ENCODE peak calls at places on chromosomes 11 and 22, in four cellular contexts. One of them, this sample, is unnamed.

GRCh38 chr11:45451766-45452440 is 165.8 kb upstream of the SYT13 start:
- DNase-seq in K562: no peak
- DNase-seq in H1: no peak
- DNase-seq in HCT116: no peak
- DNase-seq in this sample: no peak

GRCh38 chr22:22753526-22754267 is 109.3 kb downstream of the GGTLC2 start:
- DNase-seq in K562: peak; percentile 96
- DNase-seq in H1: peak; percentile 82
- DNase-seq in HCT116: peak; percentile 47
- DNase-seq in this sample: peak; percentile 47

GRCh38 chr11:118623291-118623655 is 15.9 kb downstream of the PHLDB1 start:
- DNase-seq in K562: no peak
- DNase-seq in H1: no peak
- DNase-seq in HCT116: no peak
- DNase-seq in this sample: peak; percentile 46

GRCh38 chr11:130023204-130023603 is 20.6 kb upstream of the PRDM10 start:
- DNase-seq in K562: no peak
- DNase-seq in H1: no peak
- DNase-seq in HCT116: peak; percentile 29
- DNase-seq in this sample: peak; percentile 71

GRCh38 chr11:66089067-66089466 is 19.0 kb downstream of the PACS1 start:
- DNase-seq in K562: no peak
- DNase-seq in H1: no peak
- DNase-seq in HCT116: no peak
- DNase-seq in this sample: no peak

GRCh38 chr11:23311986-23312940 is 452.0 kb upstream of the CCDC179 start:
- DNase-seq in K562: no peak
- DNase-seq in H1: no peak
- DNase-seq in HCT116: no peak
- DNase-seq in this sample: no peak

GRCh38 chr11:12223771-12224536 is 113.6 kb downstream of the MICAL2 start:
- DNase-seq in K562: no peak
- DNase-seq in H1: no peak
- DNase-seq in HCT116: no peak
- DNase-seq in this sample: no peak

GRCh38 chr11:117817213-117818035 is 7.1 kb downstream of the FXYD2 start:
- DNase-seq in K562: peak; percentile 78
- DNase-seq in H1: peak; percentile 97
- DNase-seq in HCT116: peak; percentile 63
- DNase-seq in this sample: peak; percentile 49

GRCh38 chr11:12813371-12814225 is 139.4 kb downstream of the TEAD1 start:
- DNase-seq in K562: peak; percentile 54
- DNase-seq in H1: no peak
- DNase-seq in HCT116: no peak
- DNase-seq in this sample: no peak

GRCh38 chr11:58958500-58958899 is 19.2 kb downstream of the GLYATL1 start:
- DNase-seq in K562: peak; percentile 67
- DNase-seq in H1: peak; percentile 72
- DNase-seq in HCT116: peak; percentile 12
- DNase-seq in this sample: peak; percentile 23

GRCh38 chr11:18594999-18595749 is 4.4 kb upstream of the MISFA start:
- DNase-seq in K562: no peak
- DNase-seq in H1: no peak
- DNase-seq in HCT116: no peak
- DNase-seq in this sample: no peak

GRCh38 chr11:110538154-110538553 is 108.4 kb downstream of the FDX1 start:
- DNase-seq in K562: no peak
- DNase-seq in H1: no peak
- DNase-seq in HCT116: no peak
- DNase-seq in this sample: no peak

GRCh38 chr22:32905400-32905799 is 103.9 kb downstream of the TIMP3 start:
- DNase-seq in K562: no peak
- DNase-seq in H1: no peak
- DNase-seq in HCT116: no peak
- DNase-seq in this sample: no peak

GRCh38 chr22:46580940-46581579 is 39.1 kb upstream of the GRAMD4 start:
- DNase-seq in K562: no peak
- DNase-seq in H1: no peak
- DNase-seq in HCT116: no peak
- DNase-seq in this sample: no peak

GRCh38 chr22:46499798-46500174 is 37.6 kb downstream of the CELSR1 start:
- DNase-seq in K562: no peak
- DNase-seq in H1: no peak
- DNase-seq in HCT116: no peak
- DNase-seq in this sample: no peak

GRCh38 chr11:79439893-79440450 is 858 bp downstream of the TENM4 start:
- DNase-seq in K562: no peak
- DNase-seq in H1: peak; percentile 82
- DNase-seq in HCT116: no peak
- DNase-seq in this sample: no peak

GRCh38 chr11:6742260-6742659 is 29.5 kb downstream of the OR2AG2 start:
- DNase-seq in K562: no peak
- DNase-seq in H1: no peak
- DNase-seq in HCT116: no peak
- DNase-seq in this sample: no peak

GRCh38 chr11:22467248-22467647 is 129.1 kb downstream of the SLC17A6 start:
- DNase-seq in K562: no peak
- DNase-seq in H1: no peak
- DNase-seq in HCT116: no peak
- DNase-seq in this sample: no peak

GRCh38 chr22:41762980-41763779 is 37.3 kb upstream of the CCDC134 start:
- DNase-seq in K562: peak; percentile 68
- DNase-seq in H1: peak; percentile 94
- DNase-seq in HCT116: peak; percentile 28
- DNase-seq in this sample: peak; percentile 39

GRCh38 chr22:44460287-44461082 is 37.5 kb downstream of the RTL6 start:
- DNase-seq in K562: no peak
- DNase-seq in H1: no peak
- DNase-seq in HCT116: no peak
- DNase-seq in this sample: no peak

GRCh38 chr11:116553482-116553881 is 219.3 kb downstream of the BUD13 start:
- DNase-seq in K562: no peak
- DNase-seq in H1: no peak
- DNase-seq in HCT116: no peak
- DNase-seq in this sample: no peak

GRCh38 chr11:69008774-69009440 is 4.1 kb downstream of the MRGPRF start:
- DNase-seq in K562: peak; percentile 63
- DNase-seq in H1: no peak
- DNase-seq in HCT116: peak; percentile 83
- DNase-seq in this sample: peak; percentile 36
- TF ChIP-seq POLR2A in K562: no peak
- TF ChIP-seq POLR2A in H1: no peak
- TF ChIP-seq POLR2A in HCT116: no peak
- TF ChIP-seq POLR2A in this sample: no peak

GRCh38 chr11:8351223-8351622 is 87.5 kb upstream of the LMO1 start:
- DNase-seq in K562: no peak
- DNase-seq in H1: no peak
- DNase-seq in HCT116: no peak
- DNase-seq in this sample: no peak
- TF ChIP-seq FOSL1 in K562: no peak
- TF ChIP-seq FOSL1 in H1: no peak
- TF ChIP-seq FOSL1 in HCT116: no peak
- TF ChIP-seq FOSL1 in this sample: no peak

GRCh38 chr11:35364101-35364780 is 55.1 kb downstream of the SLC1A2 start:
- DNase-seq in K562: no peak
- DNase-seq in H1: no peak
- DNase-seq in HCT116: peak; percentile 29
- DNase-seq in this sample: no peak
- TF ChIP-seq POLR2A in K562: no peak
- TF ChIP-seq POLR2A in H1: no peak
- TF ChIP-seq POLR2A in HCT116: no peak
- TF ChIP-seq POLR2A in this sample: no peak

DNA sequence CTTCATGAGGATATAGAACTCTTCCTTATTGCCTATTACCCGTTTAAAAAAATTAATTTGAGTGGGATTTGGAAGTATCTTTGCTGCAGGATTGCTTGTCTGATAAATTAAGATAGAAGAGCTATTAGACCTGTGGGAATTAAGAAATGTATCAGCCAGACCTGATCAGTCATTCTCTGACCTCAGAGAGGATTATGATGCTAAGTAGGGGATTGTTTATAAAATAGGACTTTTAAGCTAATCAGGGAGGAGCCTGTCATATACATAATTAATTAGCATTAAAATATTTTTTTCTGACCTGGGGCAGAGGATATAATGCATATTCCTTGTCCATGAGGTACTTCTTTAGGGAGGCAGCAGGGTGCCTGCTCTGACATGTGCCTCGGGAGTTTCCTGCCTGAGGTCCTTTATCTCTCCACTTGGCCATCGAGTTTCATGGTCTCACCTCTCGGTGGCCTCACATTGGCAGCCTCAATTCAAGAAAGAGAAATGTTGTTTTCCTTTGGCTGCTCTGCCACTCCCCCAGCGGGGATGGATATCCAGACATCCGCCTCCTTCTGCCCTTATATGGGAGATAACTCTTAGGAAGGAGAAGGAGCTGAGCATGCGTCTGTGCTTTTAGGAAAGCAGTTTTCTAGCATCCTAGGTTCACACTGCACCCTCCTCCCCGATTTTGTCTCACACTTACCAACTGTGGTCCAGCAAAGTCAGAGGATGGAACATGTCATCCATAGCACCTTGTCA is 41.1 kb downstream of the DIXDC1 start:
- DNase-seq in K562: peak; percentile 66
- DNase-seq in H1: peak; percentile 59
- DNase-seq in HCT116: no peak
- DNase-seq in this sample: no peak
- TF ChIP-seq FOSL1 in K562: no peak
- TF ChIP-seq FOSL1 in H1: no peak
- TF ChIP-seq FOSL1 in HCT116: no peak
- TF ChIP-seq FOSL1 in this sample: no peak

GRCh38 chr11:3797329-3798090 is at the start of gene NUP98:
- DNase-seq in K562: peak; percentile 100
- DNase-seq in H1: peak; percentile 99
- DNase-seq in HCT116: peak; percentile 99
- DNase-seq in this sample: peak; percentile 99

GRCh38 chr11:3799143-3799542 is 1.8 kb upstream of the NUP98 start:
- DNase-seq in K562: no peak
- DNase-seq in H1: no peak
- DNase-seq in HCT116: no peak
- DNase-seq in this sample: no peak

GRCh38 chr11:3795131-3796092 is 1.9 kb downstream of the NUP98 start:
- DNase-seq in K562: no peak
- DNase-seq in H1: no peak
- DNase-seq in HCT116: no peak
- DNase-seq in this sample: no peak

GRCh38 chr11:3796796-3797328 is 492 bp downstream of the NUP98 start:
- DNase-seq in K562: no peak
- DNase-seq in H1: no peak
- DNase-seq in HCT116: no peak
- DNase-seq in this sample: peak; percentile 27

GRCh38 chr11:3796346-3796745 is 1.0 kb downstream of the NUP98 start:
- DNase-seq in K562: no peak
- DNase-seq in H1: no peak
- DNase-seq in HCT116: no peak
- DNase-seq in this sample: no peak
- TF ChIP-seq POLR2A in K562: no peak
- TF ChIP-seq POLR2A in H1: no peak
- TF ChIP-seq POLR2A in HCT116: no peak
- TF ChIP-seq POLR2A in this sample: no peak

GRCh38 chr11:67290801-67291200 is 1.7 kb downstream of the ANKRD13D start:
- DNase-seq in K562: no peak
- DNase-seq in H1: no peak
- DNase-seq in HCT116: no peak
- DNase-seq in this sample: no peak

GRCh38 chr11:67288452-67289225 is 464 bp upstream of the ANKRD13D start:
- DNase-seq in K562: peak; percentile 90
- DNase-seq in H1: peak; percentile 91
- DNase-seq in HCT116: peak; percentile 54
- DNase-seq in this sample: peak; percentile 85

GRCh38 chr11:67289226-67289650 is at the start of gene ANKRD13D:
- DNase-seq in K562: no peak
- DNase-seq in H1: no peak
- DNase-seq in HCT116: no peak
- DNase-seq in this sample: no peak

GRCh38 chr11:67288198-67288451 is 978 bp upstream of the ANKRD13D start:
- DNase-seq in K562: no peak
- DNase-seq in H1: no peak
- DNase-seq in HCT116: no peak
- DNase-seq in this sample: no peak

GRCh38 chr11:67289651-67290479 is 762 bp downstream of the ANKRD13D start:
- DNase-seq in K562: peak; percentile 55
- DNase-seq in H1: peak; percentile 64
- DNase-seq in HCT116: no peak
- DNase-seq in this sample: no peak
- TF ChIP-seq FOSL1 in K562: no peak
- TF ChIP-seq FOSL1 in H1: no peak
- TF ChIP-seq FOSL1 in HCT116: no peak
- TF ChIP-seq FOSL1 in this sample: no peak

GRCh38 chr22:37542959-37543358 is 17.3 kb upstream of the CDC42EP1 start:
- DNase-seq in K562: no peak
- DNase-seq in H1: no peak
- DNase-seq in HCT116: no peak
- DNase-seq in this sample: no peak

GRCh38 chr22:37534445-37534844 is 15.2 kb upstream of the CARD10 start:
- DNase-seq in K562: no peak
- DNase-seq in H1: no peak
- DNase-seq in HCT116: no peak
- DNase-seq in this sample: no peak

GRCh38 chr22:37533995-37534394 is 14.8 kb upstream of the CARD10 start:
- DNase-seq in K562: peak; percentile 24
- DNase-seq in H1: no peak
- DNase-seq in HCT116: peak; percentile 34
- DNase-seq in this sample: no peak

GRCh38 chr22:37535159-37535558 is 15.9 kb upstream of the CARD10 start:
- DNase-seq in K562: no peak
- DNase-seq in H1: no peak
- DNase-seq in HCT116: no peak
- DNase-seq in this sample: no peak

GRCh38 chr22:37538590-37539357 is 19.6 kb upstream of the CARD10 start:
- DNase-seq in K562: peak; percentile 90
- DNase-seq in H1: peak; percentile 95
- DNase-seq in HCT116: peak; percentile 91
- DNase-seq in this sample: peak; percentile 88
- TF ChIP-seq POLR2A in K562: no peak
- TF ChIP-seq POLR2A in H1: no peak
- TF ChIP-seq POLR2A in HCT116: no peak
- TF ChIP-seq POLR2A in this sample: no peak

DNA sequence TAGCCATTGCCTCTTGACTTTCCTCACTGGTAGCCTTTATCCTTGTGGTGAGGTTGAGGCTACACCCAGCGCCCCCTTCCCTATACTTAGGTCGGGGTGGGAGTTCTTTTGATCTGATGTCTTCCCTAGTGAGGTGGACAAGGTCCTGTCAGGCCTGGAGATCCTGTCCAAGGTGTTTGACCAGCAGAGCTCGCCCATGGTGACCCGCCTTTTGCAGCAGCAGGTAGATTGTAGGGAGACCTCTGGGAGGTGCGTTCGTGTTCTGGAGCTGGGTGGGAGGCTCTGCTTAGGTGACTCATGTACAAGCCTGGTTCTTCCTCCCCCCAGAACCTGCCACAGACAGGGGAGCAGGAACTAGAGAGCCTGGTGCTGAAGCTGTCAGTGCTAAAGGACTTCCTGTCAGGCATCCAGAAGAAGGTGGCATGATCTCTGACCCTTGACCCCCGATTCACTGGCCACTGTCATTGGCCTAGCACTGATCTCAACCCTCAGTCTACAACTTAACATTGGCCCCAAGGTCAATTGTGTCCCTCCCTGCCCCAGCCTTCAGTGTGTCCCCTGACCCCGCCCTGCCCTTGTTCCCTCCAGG is 4.9 kb downstream of the INPPL1 start:
- DNase-seq in K562: no peak
- DNase-seq in H1: peak; percentile 29
- DNase-seq in HCT116: no peak
- DNase-seq in this sample: no peak
- TF ChIP-seq FOSL1 in K562: no peak
- TF ChIP-seq FOSL1 in H1: no peak
- TF ChIP-seq FOSL1 in HCT116: no peak
- TF ChIP-seq FOSL1 in this sample: no peak

This sample was measured in HepG2.